ENCODE peak calls at places on chromosomes 4 and X, in ten cellular contexts. P is suprapubic skin; R is CD8-positive, alpha-beta T cell; W is heart left ventricle; D is breast epithelium; A is tibial artery; S is OCI-LY7; Q is aorta; G is CD8-positive, alpha-beta memory T cell; N is lower lobe of right lung. L is an unnamed sample.

GRCh38 chrX:134631404-134632346 is 26.6 kb downstream of the PLAC1 start:
- DNase-seq in R (no peak), W (no peak), S (no peak), Q (no peak), P (no peak), N (no peak), G (no peak), D (no peak), A (no peak), L (no peak)

GRCh38 chr4:68346461-68346860 is 3.4 kb downstream of the YTHDC1 start:
- DNase-seq in W (no peak), N (no peak), R (no peak), S (no peak), G (no peak), P (no peak), Q (no peak), A (no peak), D (no peak), L (no peak)

GRCh38 chrX:23821847-23822246 is 38.9 kb downstream of the SAT1 start:
- DNase-seq in N (no peak), R (no peak), G (no peak), Q (no peak), S (no peak), P (no peak), A (no peak), D (no peak), W (no peak), L (no peak)

GRCh38 chrX:153769158-153769864 is 5.3 kb downstream of the PLXNB3 start:
- DNase-seq in P (peak; percentile 59), A (no peak), W (peak; percentile 26), N (no peak), D (no peak), G (peak; percentile 20), Q (peak; percentile 70), R (no peak), S (no peak), L (no peak)

GRCh38 chr4:26529479-26529878 is 39.2 kb upstream of the CCKAR start:
- DNase-seq in W (no peak), P (no peak), S (no peak), R (no peak), A (no peak), N (no peak), Q (no peak), G (no peak), D (no peak), L (no peak)

GRCh38 chr4:166121897-166122296 is 248.9 kb downstream of the TLL1 start:
- DNase-seq in R (no peak), P (no peak), D (no peak), A (no peak), N (no peak), W (peak; percentile 28), Q (no peak), S (no peak), G (no peak), L (no peak)

GRCh38 chrX:136577562-136577961 is 45.5 kb downstream of the VGLL1 start:
- DNase-seq in D (peak; percentile 45), G (peak; percentile 77), R (peak; percentile 62), N (peak; percentile 38), W (peak; percentile 52), A (peak; percentile 63), P (no peak), S (peak; percentile 34), Q (peak; percentile 78), L (peak; percentile 47)

GRCh38 chr4:187370918-187371317 is 624.7 kb upstream of the ZFP42 start:
- DNase-seq in P (no peak), R (no peak), S (no peak), D (no peak), N (no peak), W (no peak), G (no peak), Q (no peak), A (no peak), L (no peak)

GRCh38 chrX:131854586-131854985 is 168.5 kb upstream of the STK26 start:
- DNase-seq in Q (no peak), D (no peak), P (no peak), S (no peak), R (no peak), G (no peak), W (no peak), N (no peak), A (no peak), L (no peak)

GRCh38 chr4:4884611-4885010 is 25.1 kb downstream of the MSX1 start:
- DNase-seq in S (no peak), A (peak; percentile 13), P (no peak), D (no peak), N (no peak), Q (no peak), R (no peak), W (no peak), G (no peak), L (no peak)

GRCh38 chrX:16552546-16552945 is 97.4 kb upstream of the S100G start:
- DNase-seq in S (no peak), R (no peak), P (no peak), Q (no peak), G (no peak), D (no peak), A (no peak), N (no peak), W (no peak), L (no peak)

GRCh38 chr4:81946996-81947395 is 426.8 kb downstream of the HNRNPD start:
- DNase-seq in A (no peak), S (no peak), P (no peak), N (no peak), R (no peak), G (no peak), D (no peak), Q (no peak), W (no peak), L (no peak)

GRCh38 chr4:151166662-151167061 is 67.2 kb downstream of the RPS3A start:
- DNase-seq in S (no peak), G (no peak), D (no peak), W (no peak), A (no peak), N (no peak), R (no peak), P (no peak), Q (no peak), L (no peak)

GRCh38 chr4:47856713-47857112 is 18.8 kb upstream of the CORIN start:
- DNase-seq in N (no peak), A (no peak), G (no peak), S (no peak), R (no peak), P (no peak), D (no peak), Q (no peak), W (no peak), L (no peak)
- H3K4me1 ChIP-seq in N (no peaks in the 10 kb centered on the region), A (no peaks in the 10 kb centered on the region), G (no peaks in the 10 kb centered on the region), S (no peaks in the 10 kb centered on the region), R (no peaks in the 10 kb centered on the region), P (peaks cover 16% of the 10 kb centered on the region), D (no peaks in the 10 kb centered on the region), Q (no peaks in the 10 kb centered on the region), W (no peaks in the 10 kb centered on the region), L (no peaks in the 10 kb centered on the region)

DNA sequence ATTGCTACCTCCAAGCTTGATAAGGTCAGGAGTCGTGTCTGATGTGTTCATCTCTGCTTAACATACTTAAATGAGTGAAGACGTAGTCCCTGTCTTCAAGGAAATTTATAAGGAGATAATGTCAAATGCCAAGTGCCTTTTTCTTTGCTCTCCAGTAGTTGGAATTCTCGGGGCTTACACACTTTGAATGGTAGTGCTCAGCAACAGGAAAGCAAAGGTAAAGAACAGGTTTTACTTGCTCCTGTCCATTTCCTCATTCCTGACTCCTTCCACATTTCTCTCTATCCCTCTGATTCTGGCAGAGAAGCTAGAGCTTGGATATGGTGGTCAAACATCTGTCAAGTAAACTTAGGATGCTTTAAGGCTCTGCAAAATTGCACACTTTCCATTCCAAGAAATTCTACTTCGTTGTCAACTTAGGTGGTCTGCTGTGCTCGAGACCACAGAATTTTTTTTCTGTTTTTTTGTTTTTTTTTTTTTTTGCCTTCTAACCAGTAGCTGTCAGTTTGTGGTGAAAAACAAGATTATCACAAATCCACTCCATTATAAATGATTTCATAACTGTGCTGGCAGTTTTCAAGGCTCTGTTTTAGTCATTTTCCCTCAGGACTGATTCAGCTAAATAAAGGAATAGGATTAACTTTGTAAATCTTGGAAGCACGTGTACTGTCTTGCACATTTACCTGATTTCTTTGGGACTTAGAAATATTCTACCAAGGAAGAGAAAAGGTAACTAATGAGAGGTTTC is 180.8 kb upstream of the ANXA3 start:
- DNase-seq in N (no peak), G (no peak), P (no peak), Q (no peak), W (no peak), R (no peak), S (no peak), A (no peak), D (no peak), L (no peak)
- H3K27ac ChIP-seq in N (no peak overlapping the region), G (no peak overlapping the region), P (no peak overlapping the region), Q (no peak overlapping the region), W (no peak overlapping the region), R (no peak overlapping the region), S (no peak overlapping the region), A (no peak overlapping the region), D (peak overlapping the region; percentile 65), L (no peak overlapping the region)

GRCh38 chr4:118757761-118758213 is 72.6 kb downstream of the METTL14 start:
- DNase-seq in R (no peak), P (no peak), W (no peak), A (no peak), N (no peak), S (no peak), Q (no peak), G (no peak), D (no peak), L (no peak)
- H3K4me1 ChIP-seq in R (no peaks in the 10 kb centered on the region), P (peaks cover 63% of the 10 kb centered on the region), W (peaks cover 100% of the 10 kb centered on the region), A (peaks cover 74% of the 10 kb centered on the region), N (peaks cover 21% of the 10 kb centered on the region), S (peaks cover 85% of the 10 kb centered on the region), Q (peaks cover 17% of the 10 kb centered on the region), G (no peaks in the 10 kb centered on the region), D (peaks cover 3% of the 10 kb centered on the region), L (no peaks in the 10 kb centered on the region)

GRCh38 chrX:28756175-28756574 is 168.9 kb downstream of the IL1RAPL1 start:
- DNase-seq in P (no peak), S (no peak), A (no peak), D (no peak), W (no peak), R (no peak), Q (no peak), G (no peak), N (no peak), L (no peak)

GRCh38 chrX:28752330-28752729 is 165.1 kb downstream of the IL1RAPL1 start:
- DNase-seq in Q (no peak), A (no peak), D (no peak), P (no peak), N (no peak), R (no peak), G (no peak), S (no peak), W (no peak), L (no peak)

GRCh38 chrX:28756647-28757046 is 169.4 kb downstream of the IL1RAPL1 start:
- DNase-seq in D (no peak), G (no peak), Q (no peak), N (no peak), S (no peak), A (no peak), R (no peak), W (no peak), P (no peak), L (no peak)

DNA sequence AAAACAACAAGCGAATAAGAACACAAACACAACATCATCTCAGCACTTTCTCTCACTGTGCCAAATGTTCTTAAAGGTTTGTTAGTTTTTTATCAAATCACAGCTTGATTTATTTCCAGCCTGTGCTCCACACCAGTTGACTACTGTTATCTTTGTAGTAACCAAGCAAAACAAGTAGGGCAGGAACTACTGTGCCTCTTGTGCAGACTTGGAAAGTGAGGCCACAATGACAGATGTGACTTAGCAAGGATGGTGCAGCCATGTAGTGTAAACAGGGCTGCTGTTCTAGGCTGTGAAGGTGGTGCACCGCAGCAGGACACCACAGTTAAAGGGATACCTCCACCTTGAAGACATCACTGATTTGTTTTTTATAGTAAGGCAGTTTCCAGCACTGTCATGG is 170.0 kb downstream of the IL1RAPL1 start:
- DNase-seq in D (no peak), S (no peak), R (no peak), A (no peak), P (no peak), N (no peak), W (no peak), G (no peak), Q (no peak), L (no peak)
- H3K27ac ChIP-seq in D (no peak overlapping the region), S (no peak overlapping the region), R (no peak overlapping the region), A (no peak overlapping the region), P (no peak overlapping the region), N (no peak overlapping the region), W (no peak overlapping the region), G (no peak overlapping the region), Q (no peak overlapping the region), L (no peak overlapping the region)

L was measured in effector memory CD4-positive, alpha-beta T cell.